ENCODE peak calls at places on chromosome 7, in five cellular contexts. W is endothelial cell of umbilical vein, H is HCT116, M is hepatocyte, V is PC-9. I is an unnamed sample.

GRCh38 chr7:66283003-66283920 is 78.1 kb downstream of the TPST1 start:
- DNase-seq in W (peak), H (peak), M (no peak), V (peak), I (peak)

GRCh38 chr7:120218702-120219101 is 54.3 kb upstream of the KCND2 start:
- DNase-seq in W (no peak), H (no peak), M (no peak), V (no peak), I (no peak)

GRCh38 chr7:44983742-44984477 is 5.1 kb upstream of the MYO1G start:
- DNase-seq in W (no peak), H (no peak), M (no peak), V (no peak), I (no peak)

GRCh38 chr7:43520201-43520600 is 62.7 kb upstream of the STK17A start:
- DNase-seq in W (no peak), H (no peak), M (no peak), V (no peak), I (no peak)

GRCh38 chr7:20270867-20271266 is 53.7 kb upstream of the MACC1 start:
- DNase-seq in W (no peak), H (no peak), M (no peak), V (no peak), I (no peak)

GRCh38 chr7:21076054-21076453 is 289.4 kb upstream of the SP8 start:
- DNase-seq in W (no peak), H (no peak), M (peak), V (no peak), I (no peak)

GRCh38 chr7:55189447-55189760 is 170.6 kb downstream of the EGFR start:
- DNase-seq in W (no peak), H (no peak), M (peak), V (no peak), I (peak)

GRCh38 chr7:41241641-41242040 is 461.2 kb downstream of the INHBA start:
- DNase-seq in W (no peak), H (no peak), M (no peak), V (no peak), I (no peak)

GRCh38 chr7:53358301-53358700 is 322.9 kb downstream of the POM121L12 start:
- DNase-seq in W (no peak), H (no peak), M (no peak), V (no peak), I (no peak)

GRCh38 chr7:12985228-12985627 is 297.8 kb downstream of the ARL4A start:
- DNase-seq in W (no peak), H (no peak), M (no peak), V (no peak), I (no peak)

GRCh38 chr7:4102231-4102841 is 579.8 kb upstream of the FOXK1 start:
- DNase-seq in W (no peak), H (no peak), M (no peak), V (no peak), I (no peak)

GRCh38 chr7:89849052-89849451 is 305.2 kb upstream of the STEAP1 start:
- DNase-seq in W (no peak), H (no peak), M (no peak), V (no peak), I (no peak)

GRCh38 chr7:144087230-144087629 is 1.2 kb downstream of the OR2A12 start:
- DNase-seq in W (no peak), H (no peak), M (no peak), V (no peak), I (no peak)

GRCh38 chr7:30201921-30202320 is 67.1 kb downstream of the MTURN start:
- DNase-seq in W (no peak), H (no peak), M (no peak), V (no peak), I (no peak)

GRCh38 chr7:43850348-43851116 is 18.8 kb downstream of the MRPS24 start:
- DNase-seq in W (no peak), H (no peak), M (no peak), V (no peak), I (no peak)

GRCh38 chr7:94656925-94657731 is 1.2 kb upstream of the SGCE start:
- DNase-seq in W (peak), H (peak), M (peak), V (no peak), I (peak)

GRCh38 chr7:85950418-85950817 is 693.3 kb upstream of the GRM3 start:
- DNase-seq in W (no peak), H (no peak), M (no peak), V (no peak), I (no peak)

GRCh38 chr7:46080595-46081159 is 159.6 kb upstream of the IGFBP3 start:
- DNase-seq in W (no peak), H (no peak), M (no peak), V (no peak), I (no peak)

GRCh38 chr7:78134256-78134655 is 335.7 kb downstream of the PHTF2 start:
- DNase-seq in W (peak), H (peak), M (peak), V (no peak), I (peak)

GRCh38 chr7:22723642-22724041 is 3.4 kb upstream of the IL6 start:
- DNase-seq in W (no peak), H (no peak), M (no peak), V (no peak), I (no peak)

DNA sequence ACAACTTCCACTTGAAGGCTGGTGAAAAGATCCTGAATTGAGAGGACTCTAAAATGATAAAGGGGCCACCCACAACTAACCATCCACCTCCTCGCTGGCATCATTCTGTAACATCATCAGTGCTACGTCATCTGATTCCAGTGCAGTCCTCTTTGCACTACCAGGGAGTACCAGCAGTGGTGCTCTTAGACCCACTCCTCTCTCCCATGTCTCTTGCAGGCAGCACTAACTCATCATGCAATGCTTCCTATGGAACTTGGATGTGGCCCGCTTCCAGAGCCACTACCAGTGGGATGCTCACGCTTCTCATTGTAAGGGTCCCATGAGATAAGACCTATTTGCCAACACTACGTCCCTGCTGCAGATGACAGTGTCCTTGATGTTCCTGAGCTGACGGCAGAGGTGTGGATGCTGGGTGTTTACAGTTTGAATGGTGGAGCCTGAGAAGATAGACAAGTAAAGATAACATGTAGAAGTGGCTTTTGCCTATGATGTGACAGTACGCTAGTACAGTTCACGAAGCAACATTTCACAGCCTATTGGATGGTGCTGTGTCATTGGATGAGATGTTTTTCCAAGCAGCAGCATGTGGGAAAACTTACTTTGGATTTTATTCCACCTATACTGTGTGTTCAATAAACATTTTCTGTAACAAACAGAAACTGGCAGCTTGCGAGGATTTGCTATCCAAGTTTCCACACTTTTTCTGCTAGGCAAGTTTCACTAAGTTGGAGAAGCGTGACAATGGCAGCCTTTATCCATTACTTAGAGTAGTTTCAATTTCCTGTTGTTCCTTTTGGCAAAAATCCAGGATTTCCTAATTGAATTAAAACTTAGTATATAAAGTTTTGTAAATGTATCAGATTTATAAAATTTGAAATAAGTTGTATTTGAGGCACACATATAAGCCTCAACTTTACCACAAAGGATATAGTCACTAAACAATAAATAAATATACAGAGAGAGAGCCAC is 35.9 kb upstream of the COBL start:
- DNase-seq in W (no peak), H (no peak), M (no peak), V (no peak), I (no peak)
- TF ChIP-seq CTCF in W (no peak), H (peak), M (no peak), V (no peak), I (no peak)

DNA sequence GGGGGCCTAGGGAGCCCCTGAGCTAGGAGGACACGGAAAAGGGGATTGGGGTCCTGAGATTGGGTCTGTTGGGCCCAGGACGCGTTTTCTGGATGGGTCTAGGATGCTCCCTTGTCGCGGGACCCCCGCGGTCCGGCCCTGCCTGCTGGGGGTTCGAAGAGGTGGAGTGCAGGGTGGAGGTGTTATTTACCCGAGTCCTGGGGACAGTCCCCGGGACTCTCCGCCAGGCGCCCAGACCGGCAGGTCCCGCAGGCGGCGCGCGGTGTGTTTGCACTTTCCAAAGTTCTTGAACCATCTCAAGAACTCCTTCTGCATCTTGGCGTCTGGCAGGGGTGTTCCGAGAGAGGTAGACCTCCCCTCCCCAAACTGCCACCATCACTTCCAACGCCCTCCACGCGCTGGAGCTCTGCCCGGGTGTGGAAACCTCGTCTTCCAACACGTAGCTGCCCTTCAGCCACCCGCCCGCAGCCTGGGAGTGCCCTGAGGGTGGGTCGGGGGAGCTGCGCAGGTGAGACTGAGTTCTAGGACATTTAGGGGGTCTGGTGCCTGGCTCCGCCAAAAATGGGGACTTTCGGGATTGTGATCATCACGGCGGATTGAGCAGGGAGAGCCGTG is 569 bp downstream of the CAV1 start:
- DNase-seq in W (peak), H (no peak), M (peak), V (no peak), I (no peak)
- TF ChIP-seq EZH2 in W (no peak), H (no peak), M (no peak), V (no peak), I (no peak)

GRCh38 chr7:121371367-121371766 is 24.7 kb downstream of the FAM3C start:
- DNase-seq in W (no peak), H (no peak), M (no peak), V (no peak), I (no peak)

GRCh38 chr7:121369462-121369861 is 26.6 kb downstream of the FAM3C start:
- DNase-seq in W (peak), H (no peak), M (peak), V (no peak), I (peak)

GRCh38 chr7:121376982-121377381 is 19.1 kb downstream of the FAM3C start:
- DNase-seq in W (no peak), H (no peak), M (no peak), V (no peak), I (no peak)

GRCh38 chr7:121372376-121373024 is 23.6 kb downstream of the FAM3C start:
- DNase-seq in W (peak), H (no peak), M (no peak), V (no peak), I (peak)

GRCh38 chr7:121373177-121373576 is 22.9 kb downstream of the FAM3C start:
- DNase-seq in W (no peak), H (no peak), M (no peak), V (no peak), I (no peak)
- TF ChIP-seq CTCF in W (no peak), H (peak), M (no peak), V (peak), I (no peak)

GRCh38 chr7:108454674-108455523 is 1.3 kb downstream of the NRCAM start:
- DNase-seq in W (peak), H (no peak), M (peak), V (no peak), I (peak)
- TF ChIP-seq EZH2 in W (no peak), H (no peak), M (peak), V (no peak), I (no peak)

DNA sequence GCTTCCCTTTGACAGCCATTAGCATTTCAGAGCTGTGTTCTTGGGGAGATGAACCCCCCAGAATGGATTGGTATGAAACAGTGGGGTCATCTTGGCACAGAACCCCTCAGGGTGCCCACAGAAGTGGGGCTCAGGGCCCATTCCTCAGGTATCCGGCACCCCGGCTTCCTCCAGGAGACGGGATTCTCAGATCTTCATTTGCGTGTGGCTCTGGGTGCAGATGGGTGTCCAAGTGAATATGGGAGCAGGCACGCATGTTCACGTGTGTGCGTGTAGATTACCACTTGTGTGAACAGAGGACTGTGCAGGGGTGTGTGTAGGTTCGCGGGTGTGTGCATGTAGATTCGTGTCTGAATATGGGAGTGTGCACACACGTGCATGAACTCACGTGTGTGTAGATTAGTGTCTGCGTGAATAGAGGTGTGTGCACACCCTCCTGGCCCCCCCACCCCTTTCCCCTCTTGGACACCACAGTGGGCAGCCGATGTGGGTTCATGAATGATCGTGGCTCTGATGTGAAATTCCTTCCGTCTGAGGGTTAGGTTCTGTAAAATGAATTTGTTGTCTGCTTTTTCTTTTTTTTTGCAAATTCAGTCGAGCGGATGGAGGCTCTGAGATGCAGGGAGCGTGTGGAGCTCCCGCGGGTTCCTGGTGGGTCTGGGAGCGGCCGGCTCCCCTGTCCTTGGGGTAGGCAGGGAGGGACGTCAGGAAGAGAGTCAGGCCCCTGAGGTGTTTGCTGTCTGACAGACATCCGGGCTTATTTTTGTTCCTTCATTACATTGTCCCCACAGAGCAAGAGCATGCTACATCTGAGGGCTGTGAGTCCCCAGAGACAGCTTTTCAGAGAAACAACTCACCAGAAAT is 7.4 kb downstream of the ELFN1 start:
- DNase-seq in W (no peak), H (no peak), M (no peak), V (no peak), I (no peak)
- TF ChIP-seq CTCF in W (no peak), H (no peak), M (no peak), V (no peak), I (no peak)

DNA sequence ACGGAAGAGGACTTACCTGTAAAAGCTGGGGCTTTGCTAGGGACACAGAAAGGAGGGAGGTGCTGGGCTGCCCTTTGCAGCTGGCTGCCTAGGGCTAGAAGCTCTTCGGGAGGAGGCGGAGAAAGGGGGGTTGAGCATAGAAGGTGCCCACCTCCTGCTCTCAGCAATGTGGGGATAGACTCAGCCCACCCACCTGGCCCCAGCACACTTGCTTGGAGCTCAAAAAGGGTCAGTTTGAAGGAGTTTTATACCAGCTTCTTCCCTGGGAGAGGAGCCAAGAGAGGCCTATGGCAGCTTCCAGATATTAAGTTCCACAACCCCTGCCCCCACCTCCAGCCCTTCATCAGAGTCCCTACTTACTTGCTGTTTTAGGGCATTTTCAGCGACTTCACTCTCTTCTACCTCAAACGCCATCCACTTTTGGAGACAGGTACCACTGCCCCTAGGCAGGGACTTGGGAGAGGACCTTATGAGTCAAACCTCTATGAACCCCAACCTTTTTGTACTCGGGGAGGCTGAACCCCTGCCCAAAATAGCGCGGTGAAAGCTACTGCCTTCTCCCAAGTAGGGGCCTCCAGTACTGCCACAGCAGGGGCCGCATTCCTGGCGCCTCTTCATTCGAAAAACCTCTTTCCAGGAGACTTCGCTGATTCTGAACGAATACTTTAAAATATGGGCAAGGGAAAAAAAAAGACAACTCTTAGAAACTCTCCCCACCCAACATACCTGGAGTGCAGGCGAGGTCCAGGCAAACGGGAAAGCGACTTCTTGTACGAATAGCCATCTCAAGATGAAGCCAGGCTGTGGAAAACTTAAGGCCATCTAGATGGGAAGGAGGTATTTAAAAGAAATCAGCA is 1.2 kb upstream of the EVX1 start:
- DNase-seq in W (no peak), H (no peak), M (no peak), V (no peak), I (no peak)
- TF ChIP-seq EZH2 in W (no peak), H (no peak), M (no peak), V (no peak), I (no peak)

GRCh38 chr7:27564881-27565482 is 97.7 kb downstream of the HIBADH start:
- DNase-seq in W (no peak), H (no peak), M (no peak), V (no peak), I (no peak)

GRCh38 chr7:27554826-27555225 is 107.9 kb downstream of the HIBADH start:
- DNase-seq in W (no peak), H (no peak), M (no peak), V (no peak), I (no peak)

GRCh38 chr7:27555670-27556069 is 107.0 kb downstream of the HIBADH start:
- DNase-seq in W (no peak), H (no peak), M (no peak), V (no peak), I (no peak)

GRCh38 chr7:27560706-27561235 is 101.9 kb downstream of the HIBADH start:
- DNase-seq in W (no peak), H (no peak), M (no peak), V (no peak), I (no peak)
- TF ChIP-seq CTCF in W (no peak), H (peak), M (no peak), V (no peak), I (no peak)

GRCh38 chr7:26375604-26376207 is 84.0 kb downstream of the SNX10 start:
- DNase-seq in W (peak), H (no peak), M (no peak), V (no peak), I (no peak)

GRCh38 chr7:26379711-26380110 is 88.0 kb downstream of the SNX10 start:
- DNase-seq in W (peak), H (no peak), M (no peak), V (no peak), I (no peak)

GRCh38 chr7:26372738-26373137 is 81.1 kb downstream of the SNX10 start:
- DNase-seq in W (peak), H (no peak), M (no peak), V (no peak), I (no peak)

GRCh38 chr7:26374665-26375373 is 83.2 kb downstream of the SNX10 start:
- DNase-seq in W (peak), H (no peak), M (no peak), V (no peak), I (no peak)

GRCh38 chr7:26376208-26376917 is 84.7 kb downstream of the SNX10 start:
- DNase-seq in W (peak), H (no peak), M (peak), V (peak), I (no peak)
- TF ChIP-seq EZH2 in W (no peak), H (no peak), M (peak), V (no peak), I (peak)